ENCODE peak calls at places on chromosomes 12 and 14, in six cellular contexts. R is Panc1, Z is tibial nerve, A is testis, T is body of pancreas, E is mammary epithelial cell. N is an unnamed sample. For H3K4me1 and H3K9me3, the result is how much of the 10 kb centered on the place peaks cover.

GRCh38 chr12:77229640-77230442 is 164.5 kb upstream of the E2F7 start:
- DNase-seq in T (no peak), Z (no peak), E (no peak), R (no peak), A (no peak), N (no peak)

GRCh38 chr12:49413796-49414195 is 46.5 kb downstream of the SPATS2 start:
- DNase-seq in Z (no peak), T (no peak), A (no peak), E (no peak), R (no peak), N (no peak)

GRCh38 chr14:51248041-51248987 is 8.3 kb downstream of the TMX1 start:
- DNase-seq in E (no peak), T (peak), R (no peak), A (no peak), Z (no peak), N (no peak)

GRCh38 chr12:104985206-104985605 is 910 bp upstream of the NOPCHAP1 start:
- DNase-seq in R (no peak), Z (no peak), T (no peak), E (no peak), A (no peak), N (no peak)

GRCh38 chr12:127107744-127108143 is 1159.2 kb upstream of the TMEM132C start:
- DNase-seq in R (no peak), E (peak), A (no peak), T (no peak), Z (no peak), N (no peak)

GRCh38 chr14:38583471-38583870 is 327.6 kb upstream of the CLEC14A start:
- DNase-seq in R (no peak), E (no peak), A (no peak), T (no peak), Z (no peak), N (no peak)

GRCh38 chr12:29158364-29158763 is 9.3 kb downstream of the FAR2 start:
- DNase-seq in R (no peak), Z (no peak), E (no peak), T (peak), A (no peak), N (no peak)

GRCh38 chr14:70188608-70189540 is at the start of gene SLC8A3:
- DNase-seq in E (peak), T (peak), A (peak), Z (no peak), R (no peak), N (no peak)

GRCh38 chr14:54048736-54049135 is 92.1 kb upstream of the BMP4 start:
- DNase-seq in R (no peak), E (no peak), T (no peak), A (no peak), Z (no peak), N (no peak)

GRCh38 chr12:52839706-52840105 is 5.6 kb upstream of the KRT79 start:
- DNase-seq in E (no peak), R (no peak), T (no peak), A (no peak), Z (no peak), N (no peak)

GRCh38 chr12:6553051-6553868 is 2.6 kb downstream of the IFFO1 start:
- DNase-seq in A (peak), R (no peak), T (no peak), E (no peak), Z (peak), N (no peak)

GRCh38 chr12:56631790-56632700 is 1.9 kb upstream of the BAZ2A start:
- DNase-seq in E (peak), R (no peak), T (peak), Z (peak), A (peak), N (peak)

GRCh38 chr12:28611115-28611435 is 420.8 kb downstream of the CCDC91 start:
- DNase-seq in T (no peak), E (peak), Z (no peak), A (no peak), R (no peak), N (no peak)

GRCh38 chr14:80987235-80988032 is 32.0 kb downstream of the TSHR start:
- DNase-seq in Z (peak), A (peak), E (peak), T (peak), R (peak), N (peak)

GRCh38 chr14:104824353-104824997 is 23.6 kb downstream of the ZBTB42 start:
- DNase-seq in T (no peak), A (no peak), R (no peak), Z (no peak), E (no peak), N (no peak)

GRCh38 chr12:34404377-34405285 is 382.3 kb downstream of the ALG10 start:
- DNase-seq in T (peak), Z (no peak), A (peak), R (no peak), E (no peak), N (peak)

GRCh38 chr12:32062841-32063240 is 43.8 kb upstream of the BICD1 start:
- DNase-seq in E (no peak), R (no peak), A (no peak), Z (no peak), T (no peak), N (no peak)

GRCh38 chr12:62737615-62738014 is 197.3 kb downstream of the PPM1H start:
- DNase-seq in T (no peak), Z (no peak), A (no peak), R (no peak), E (no peak), N (no peak)
- H3K4me1 ChIP-seq in T (under half), Z (under half), A (under half), R (under half), E (under half), N (under half)

GRCh38 chr14:78835909-78836308 is 665.7 kb downstream of the NRXN3 start:
- DNase-seq in R (no peak), A (no peak), E (no peak), T (no peak), Z (no peak), N (no peak)

GRCh38 chr14:78836777-78837176 is 666.6 kb downstream of the NRXN3 start:
- DNase-seq in Z (peak), T (peak), E (peak), R (peak), A (peak), N (peak)

GRCh38 chr14:78835052-78835451 is 664.9 kb downstream of the NRXN3 start:
- DNase-seq in Z (no peak), T (no peak), R (no peak), A (peak), E (no peak), N (no peak)

GRCh38 chr14:78840898-78841297 is 670.7 kb downstream of the NRXN3 start:
- DNase-seq in R (no peak), T (no peak), E (no peak), A (no peak), Z (no peak), N (no peak)
- H3K9me3 ChIP-seq in R (under half), T (under half), E (under half), A (under half), Z (under half), N (under half)

DNA sequence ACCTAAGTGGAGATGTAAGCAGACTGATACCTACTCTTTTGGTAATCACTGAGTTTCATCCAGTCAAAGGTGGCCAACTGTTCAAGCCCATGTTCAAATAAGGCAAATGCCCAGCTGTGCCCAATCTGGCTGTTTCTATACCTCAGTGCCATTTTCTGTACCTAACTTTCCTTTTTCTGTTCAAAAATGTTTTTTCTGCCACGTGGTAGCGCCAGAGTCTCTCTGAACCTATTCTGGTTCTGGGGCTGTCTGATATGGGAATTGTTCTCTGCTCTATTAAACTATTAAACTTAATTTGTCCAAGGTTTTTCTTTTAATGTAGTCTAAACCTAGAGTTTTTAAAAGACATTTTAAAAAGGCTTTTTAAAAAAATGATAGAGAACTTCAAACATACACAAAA is 391.2 kb downstream of the NOVA1 start:
- DNase-seq in E (no peak), Z (no peak), R (no peak), T (no peak), A (no peak), N (no peak)
- TF ChIP-seq CTCF in E (no peak), Z (no peak), R (no peak), T (no peak), A (no peak), N (no peak)

DNA sequence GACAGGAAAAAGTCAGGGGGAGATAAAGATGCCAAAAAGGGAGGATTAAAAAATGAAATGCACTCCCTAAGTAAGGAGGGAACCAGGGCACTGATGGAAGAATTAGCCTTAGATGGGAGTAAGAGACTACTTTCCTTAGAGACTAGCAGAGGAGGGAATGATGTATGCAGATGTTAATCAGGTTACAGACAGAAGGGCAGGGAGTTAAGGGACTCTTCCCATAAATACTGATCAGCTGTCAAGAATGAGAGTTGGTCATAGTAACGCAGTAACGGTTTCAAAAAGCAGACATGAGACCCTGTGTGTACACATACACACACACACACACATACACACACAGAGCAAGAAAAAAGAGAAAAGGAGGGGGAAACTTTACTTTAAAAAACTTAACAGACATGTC is 93.4 kb downstream of the PHLDA1 start:
- DNase-seq in E (no peak), Z (no peak), T (no peak), R (no peak), A (no peak), N (no peak)
- H3K4me1 ChIP-seq in E (under half), Z (under half), T (under half), R (under half), A (under half), N (under half)

GRCh38 chr12:132949936-132950837 is 5.9 kb downstream of the ZNF605 start:
- DNase-seq in Z (no peak), E (no peak), A (no peak), R (no peak), T (no peak), N (no peak)
- H3K9me3 ChIP-seq in Z (half or more), E (half or more), A (under half), R (half or more), T (under half), N (under half)

DNA sequence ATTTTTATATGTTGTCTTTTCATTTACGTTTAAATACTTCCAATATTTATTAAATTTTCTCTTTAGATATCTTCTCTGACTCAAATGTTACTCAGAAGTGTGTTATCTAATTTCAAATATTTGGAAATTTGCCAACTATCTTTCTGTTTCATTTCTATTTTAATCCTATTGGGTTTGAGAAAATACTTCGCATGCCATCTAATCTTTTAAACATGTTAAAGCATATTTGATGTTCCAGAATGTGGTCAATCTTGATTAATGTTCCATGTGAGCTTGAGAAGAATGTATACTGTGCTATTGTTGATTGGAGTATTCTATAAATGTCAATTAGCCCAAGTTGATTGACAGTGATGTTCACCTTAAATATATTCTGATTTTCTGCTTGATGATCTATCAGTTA is 11.9 kb upstream of the DCN start:
- DNase-seq in E (peak), Z (no peak), T (no peak), R (no peak), A (no peak), N (no peak)
- TF ChIP-seq CTCF in E (no peak), Z (no peak), T (no peak), R (no peak), A (no peak), N (no peak)

GRCh38 chr12:47079894-47080724 is at the start of gene AMIGO2:
- DNase-seq in T (peak), R (no peak), E (peak), Z (peak), A (peak), N (peak)
- H3K4me1 ChIP-seq in T (under half), R (under half), E (half or more), Z (under half), A (under half), N (under half)

DNA sequence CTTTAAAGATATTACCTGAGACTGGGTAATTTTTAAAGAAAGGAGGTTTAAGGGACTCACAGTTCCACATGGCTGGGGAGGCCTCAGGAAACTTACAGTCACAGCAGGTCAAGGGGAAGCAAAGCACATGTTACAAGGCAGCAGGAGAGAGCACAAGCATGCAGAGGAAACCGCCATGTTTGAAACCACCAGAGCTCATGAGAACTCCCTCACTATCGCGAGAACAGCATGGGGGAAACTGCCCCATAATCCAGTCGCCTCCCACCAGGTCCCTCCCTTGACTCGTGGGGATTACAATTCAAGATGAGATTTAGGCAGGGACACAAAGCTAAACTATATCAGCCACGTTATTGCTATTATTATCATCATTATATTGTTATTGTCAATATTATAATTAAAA is 138.8 kb downstream of the RIMBP2 start:
- DNase-seq in T (no peak), E (no peak), R (no peak), Z (no peak), A (peak), N (no peak)
- H3K9me3 ChIP-seq in T (under half), E (under half), R (under half), Z (under half), A (under half), N (under half)

GRCh38 chr14:50231475-50232275 is at the start of gene SOS2:
- DNase-seq in E (peak), T (peak), R (peak), Z (peak), A (peak), N (peak)
- TF ChIP-seq CTCF in E (no peak), T (no peak), R (no peak), Z (no peak), A (no peak), N (no peak)

GRCh38 chr14:69042309-69043006 is 63.4 kb upstream of the ACTN1 start:
- DNase-seq in T (no peak), E (no peak), R (no peak), Z (no peak), A (no peak), N (no peak)

GRCh38 chr14:69044965-69045555 is 66.0 kb upstream of the ACTN1 start:
- DNase-seq in E (peak), T (no peak), A (peak), Z (no peak), R (no peak), N (no peak)

GRCh38 chr14:69044296-69044695 is 65.2 kb upstream of the ACTN1 start:
- DNase-seq in T (no peak), A (no peak), Z (no peak), E (no peak), R (no peak), N (no peak)

GRCh38 chr14:69043007-69043444 is 63.9 kb upstream of the ACTN1 start:
- DNase-seq in T (peak), E (no peak), Z (no peak), R (no peak), A (peak), N (peak)

DNA sequence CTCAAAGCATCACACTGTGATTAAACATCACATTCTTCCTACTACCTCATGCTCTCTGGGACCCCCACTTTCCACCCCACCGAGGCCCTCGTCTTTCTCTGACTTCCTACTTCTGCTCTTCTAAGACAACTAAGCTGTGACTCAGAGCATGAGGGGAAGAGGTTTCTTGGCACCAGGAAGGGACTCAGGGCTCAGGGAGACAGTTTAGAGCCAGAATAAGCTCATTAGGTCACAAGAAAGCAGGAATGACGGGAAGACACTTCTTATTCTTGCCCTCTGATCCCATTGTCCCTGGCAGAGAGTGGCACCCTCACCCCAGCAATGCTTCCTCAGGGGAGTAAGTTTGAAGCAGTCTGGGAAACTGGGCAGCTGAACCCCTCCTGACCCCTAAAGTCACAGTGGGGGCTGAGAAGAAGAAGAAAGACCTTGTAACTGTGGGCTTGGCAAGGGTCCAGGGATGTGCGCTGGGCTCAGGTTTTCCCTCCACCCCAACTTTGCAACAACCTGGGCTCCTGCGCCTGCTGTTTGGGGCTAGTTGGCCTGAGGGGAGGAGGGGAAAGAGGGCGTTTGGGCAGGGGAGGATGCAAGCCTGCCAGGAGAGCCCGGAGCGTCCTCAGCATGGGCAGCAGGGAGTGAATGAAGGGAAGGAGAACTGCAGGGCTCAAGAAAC is 64.6 kb upstream of the ACTN1 start:
- DNase-seq in Z (peak), E (no peak), T (peak), A (peak), R (no peak), N (no peak)
- H3K4me1 ChIP-seq in Z (under half), E (under half), T (under half), A (half or more), R (under half), N (under half)